ENCODE peak calls at places on chromosomes 16 and 17, in eight cellular contexts. G is choroid plexus epithelial cell; J is ovary; E is adrenal gland; Z is stimulated activated CD8-positive, alpha-beta memory T cell treated with anti-CD3 and anti-CD28 coated beads, Interleukin-15, amount 100 ng/mL, for 48 hours; B is EH; S is mesendoderm; W is KBM-7. Q is an unnamed sample.

GRCh38 chr17:77366558-77367245 is 225.9 kb downstream of the SEC14L1 start:
- DNase-seq in G (peak), J (peak), E (peak), Z (no peak), B (peak), S (no peak), W (no peak), Q (no peak)

GRCh38 chr16:76243620-76244019 is 33.6 kb upstream of the CNTNAP4 start:
- DNase-seq in G (no peak), J (no peak), E (no peak), Z (no peak), B (no peak), S (no peak), W (no peak), Q (no peak)

GRCh38 chr16:65809627-65810026 is 556.9 kb upstream of the CDH5 start:
- DNase-seq in G (no peak), J (no peak), E (no peak), Z (no peak), B (no peak), S (no peak), W (no peak), Q (no peak)

GRCh38 chr16:12089492-12090161 is 113.1 kb downstream of the SNX29 start:
- DNase-seq in G (peak), J (peak), E (peak), Z (peak), B (peak), S (peak), W (peak), Q (peak)

GRCh38 chr17:57158296-57158695 is 73.2 kb downstream of the AKAP1 start:
- DNase-seq in G (no peak), J (no peak), E (no peak), Z (no peak), B (no peak), S (peak), W (no peak), Q (no peak)

GRCh38 chr16:67026570-67026969 is 2.4 kb upstream of the CBFB start:
- DNase-seq in G (no peak), J (no peak), E (no peak), Z (no peak), B (no peak), S (no peak), W (no peak), Q (no peak)

GRCh38 chr16:82301108-82301755 is 131.2 kb upstream of the MPHOSPH6 start:
- DNase-seq in G (no peak), J (no peak), E (no peak), Z (no peak), B (no peak), S (no peak), W (peak), Q (no peak)

GRCh38 chr17:47404875-47405274 is 81.1 kb downstream of the EFCAB13 start:
- DNase-seq in G (no peak), J (no peak), E (no peak), Z (no peak), B (no peak), S (no peak), W (no peak), Q (no peak)

GRCh38 chr17:10096556-10096955 is 101.8 kb downstream of the GAS7 start:
- DNase-seq in G (no peak), J (no peak), E (no peak), Z (no peak), B (no peak), S (no peak), W (no peak), Q (no peak)

GRCh38 chr17:82822281-82822680 is 17.5 kb downstream of the ZNF750 start:
- DNase-seq in G (no peak), J (no peak), E (no peak), Z (no peak), B (no peak), S (no peak), W (no peak), Q (no peak)

GRCh38 chr17:47996201-47996600 is 25.3 kb downstream of the CDK5RAP3 start:
- DNase-seq in G (no peak), J (no peak), E (no peak), Z (no peak), B (no peak), S (no peak), W (no peak), Q (no peak)

GRCh38 chr17:82866521-82867214 is 26.8 kb upstream of the ZNF750 start:
- DNase-seq in G (peak), J (no peak), E (no peak), Z (no peak), B (peak), S (no peak), W (no peak), Q (peak)

GRCh38 chr16:74281285-74281684 is 15.3 kb upstream of the PSMD7 start:
- DNase-seq in G (no peak), J (no peak), E (peak), Z (no peak), B (no peak), S (peak), W (no peak), Q (no peak)

GRCh38 chr16:65195998-65196397 is 74.1 kb upstream of the CDH11 start:
- DNase-seq in G (peak), J (no peak), E (no peak), Z (no peak), B (peak), S (no peak), W (no peak), Q (no peak)

Q was measured in left ventricle myocardium superior.